ENCODE peak calls at places on chromosomes 6 and 20, in seven cellular contexts. K, Z, N, J, F, Y and H are unnamed samples.

GRCh38 chr6:108222504-108222903 is 38.3 kb downstream of the SNX3 start:
- DNase-seq in Y (no peak), F (no peak), K (no peak), N (peak; percentile 17), Z (no peak), J (no peak), H (peak; percentile 4)

GRCh38 chr6:28868873-28869272 is 54.9 kb downstream of the TRIM27 start:
- DNase-seq in J (no peak), Y (no peak), Z (no peak), F (no peak), K (no peak), N (peak; percentile 51), H (no peak)

GRCh38 chr6:71496018-71496800 is 207.6 kb downstream of the OGFRL1 start:
- DNase-seq in N (no peak), K (peak; percentile 25), Y (no peak), F (no peak), J (no peak), Z (peak; percentile 38), H (no peak)

GRCh38 chr20:18774207-18774606 is 39.4 kb upstream of the SCP2D1 start:
- DNase-seq in N (no peak), Y (no peak), Z (no peak), J (no peak), K (no peak), F (no peak), H (no peak)

GRCh38 chr6:3072798-3073197 is 4.5 kb downstream of the RIPK1 start:
- DNase-seq in F (no peak), K (no peak), Z (no peak), N (no peak), J (no peak), Y (no peak), H (no peak)

GRCh38 chr6:44100088-44100550 is 27.1 kb downstream of the MRPL14 start:
- DNase-seq in K (no peak), Z (no peak), F (no peak), J (no peak), N (peak; percentile 53), Y (peak; percentile 69), H (peak; percentile 38)

GRCh38 chr6:160108077-160108476 is 13.5 kb upstream of the SLC22A1 start:
- DNase-seq in Z (no peak), Y (no peak), N (no peak), J (no peak), K (no peak), F (no peak), H (no peak)

GRCh38 chr6:117264487-117265424 is 602 bp upstream of the VGLL2 start:
- DNase-seq in Y (no peak), J (no peak), Z (no peak), N (no peak), K (no peak), F (no peak), H (peak; percentile 4)

GRCh38 chr6:102381203-102381602 is 987.7 kb downstream of the GRIK2 start:
- DNase-seq in K (no peak), Y (no peak), J (no peak), N (no peak), F (no peak), Z (no peak), H (no peak)

GRCh38 chr6:150840185-150840584 is 25.3 kb upstream of the MTHFD1L start:
- DNase-seq in Y (no peak), Z (no peak), N (no peak), F (no peak), K (no peak), J (no peak), H (no peak)

GRCh38 chr20:32512047-32512385 is 73.1 kb downstream of the NOL4L start:
- DNase-seq in Y (no peak), N (no peak), F (no peak), J (no peak), K (no peak), Z (no peak), H (no peak)

GRCh38 chr6:5764401-5764955 is 242.2 kb downstream of the NRN1 start:
- DNase-seq in Z (peak; percentile 8), F (no peak), K (no peak), J (no peak), N (no peak), Y (no peak), H (no peak)

GRCh38 chr6:117188627-117189201 is 76.6 kb upstream of the VGLL2 start:
- DNase-seq in N (peak; percentile 2), F (no peak), Z (no peak), K (no peak), Y (no peak), J (no peak), H (no peak)

GRCh38 chr6:134626589-134626988 is 308.7 kb upstream of the SGK1 start:
- DNase-seq in Z (no peak), J (no peak), K (no peak), N (no peak), Y (no peak), F (no peak), H (no peak)

GRCh38 chr6:45571159-45571558 is 193.4 kb upstream of the SUPT3H start:
- DNase-seq in K (no peak), N (no peak), F (no peak), J (no peak), Z (no peak), Y (no peak), H (no peak)

GRCh38 chr6:9131616-9132015 is 696.3 kb upstream of the SLC35B3 start:
- DNase-seq in K (peak; percentile 25), Z (no peak), N (no peak), J (no peak), Y (no peak), F (no peak), H (no peak)

GRCh38 chr6:9121551-9121950 is 686.2 kb upstream of the SLC35B3 start:
- DNase-seq in N (no peak), Z (no peak), Y (no peak), K (no peak), J (no peak), F (no peak), H (no peak)

GRCh38 chr6:9131201-9131600 is 695.9 kb upstream of the SLC35B3 start:
- DNase-seq in J (no peak), Y (no peak), K (no peak), N (no peak), F (no peak), Z (no peak), H (no peak)

GRCh38 chr6:9128970-9129369 is 693.6 kb upstream of the SLC35B3 start:
- DNase-seq in F (no peak), J (no peak), N (no peak), K (no peak), Z (no peak), Y (no peak), H (no peak)

DNA sequence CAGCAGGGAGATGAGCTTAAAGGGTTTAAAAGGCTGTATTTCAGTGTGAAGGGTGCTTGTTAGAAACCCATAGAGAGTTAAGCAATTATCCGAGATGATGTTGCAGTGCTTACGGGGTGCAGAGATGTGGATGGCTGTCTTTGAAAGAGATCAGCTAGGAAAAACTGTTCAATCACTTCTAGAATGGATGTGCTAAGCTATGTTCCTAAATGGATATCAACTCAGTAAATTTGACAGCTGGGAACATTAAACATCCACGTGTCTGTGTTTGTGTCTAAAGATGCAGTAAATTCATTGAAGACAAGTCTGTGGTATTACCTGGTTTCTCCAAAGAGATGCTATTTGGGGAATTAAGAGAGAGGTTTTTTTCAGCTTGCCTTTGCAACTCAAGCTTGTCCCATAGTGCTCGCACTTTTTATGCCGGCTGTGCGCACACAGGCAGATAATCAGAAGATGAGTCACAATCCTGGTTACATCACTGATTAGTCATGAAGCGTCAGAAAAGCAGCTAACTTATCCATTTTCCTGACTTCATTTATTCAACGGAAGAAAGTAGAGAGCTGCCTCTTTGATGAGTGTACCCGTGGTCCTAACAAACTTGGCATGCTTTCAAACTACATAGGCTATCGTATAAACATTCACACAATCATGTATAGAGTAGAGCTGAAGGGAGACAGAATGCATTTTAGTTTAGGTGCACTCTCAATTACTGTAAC is 691.7 kb upstream of the SLC35B3 start:
- DNase-seq in F (no peak), J (no peak), Z (no peak), Y (no peak), K (no peak), N (no peak), H (peak; percentile 49)
- TF ChIP-seq EP300 in F (no peak), J (no peak), Z (no peak), Y (no peak), K (no peak), N (no peak), H (no peak)

GRCh38 chr6:96194675-96195074 is 178.9 kb downstream of the FUT9 start:
- DNase-seq in K (no peak), F (no peak), N (no peak), Z (no peak), Y (no peak), J (no peak), H (no peak)

GRCh38 chr6:96197241-96197640 is 181.5 kb downstream of the FUT9 start:
- DNase-seq in K (no peak), J (no peak), F (no peak), N (no peak), Z (no peak), Y (no peak), H (no peak)

GRCh38 chr6:96202571-96202970 is 186.8 kb downstream of the FUT9 start:
- DNase-seq in J (no peak), Y (no peak), K (no peak), Z (no peak), N (no peak), F (no peak), H (no peak)

GRCh38 chr6:96195272-96195671 is 179.5 kb downstream of the FUT9 start:
- DNase-seq in J (no peak), Y (no peak), N (no peak), Z (no peak), K (no peak), F (no peak), H (no peak)

GRCh38 chr6:96196633-96197032 is 180.9 kb downstream of the FUT9 start:
- DNase-seq in Y (no peak), F (no peak), N (no peak), K (no peak), Z (no peak), J (no peak), H (no peak)
- TF ChIP-seq EP300 in Y (no peak), F (no peak), N (no peak), K (no peak), Z (no peak), J (no peak), H (no peak)

GRCh38 chr6:129929433-129929832 is 68.3 kb upstream of the TMEM244 start:
- DNase-seq in F (no peak), N (no peak), K (no peak), Y (no peak), Z (no peak), J (no peak), H (peak; percentile 13)
- TF ChIP-seq EP300 in F (no peak), N (no peak), K (no peak), Y (no peak), Z (no peak), J (no peak), H (no peak)

DNA sequence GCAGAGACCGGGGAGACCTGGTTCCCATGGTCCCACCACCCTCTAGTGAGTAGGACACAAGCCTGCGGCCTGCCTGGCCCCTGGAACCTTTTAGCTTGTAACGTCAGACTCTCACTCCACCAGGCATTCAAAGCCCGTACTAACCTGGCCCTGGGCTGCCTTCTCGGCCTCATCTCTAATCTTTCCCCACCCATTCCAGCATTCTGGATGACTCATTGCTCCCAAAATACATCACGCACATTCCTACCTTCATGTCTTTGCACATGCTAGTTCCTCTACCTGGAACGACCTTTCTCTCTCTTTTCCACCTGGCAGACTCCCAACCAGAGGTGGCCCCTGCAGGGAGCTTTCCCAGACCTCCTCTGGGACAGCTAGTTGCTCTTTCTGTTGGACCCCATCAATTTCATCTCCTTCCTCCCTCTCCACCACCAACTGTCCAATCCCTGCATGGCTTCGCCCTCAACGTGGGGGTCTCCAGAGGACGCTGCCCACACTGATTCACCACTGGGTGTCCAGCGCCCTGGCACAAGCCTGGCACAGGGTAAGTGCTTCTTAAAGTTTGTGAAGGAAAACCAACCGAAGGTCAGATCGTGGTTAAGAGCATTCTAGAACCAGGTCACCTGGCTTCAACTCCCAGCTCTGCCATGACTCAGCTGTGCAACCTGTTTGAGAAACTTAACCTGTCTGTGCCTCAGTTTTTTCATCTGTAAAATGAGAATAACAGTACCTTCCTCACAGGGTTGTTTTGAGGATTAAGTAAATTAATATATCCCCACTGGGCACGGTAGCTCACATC is 35.2 kb downstream of the JPH2 start:
- DNase-seq in F (no peak), J (no peak), Y (no peak), N (no peak), Z (no peak), K (no peak), H (no peak)
- TF ChIP-seq EP300 in F (no peak), J (no peak), Y (no peak), N (no peak), Z (no peak), K (no peak), H (no peak)